ENCODE peak calls at places on chromosomes 12 and 14, in ten cellular contexts. O is HuH-7, T is HTR-8/SVneo, C is endothelial cell, X is ecto neural progenitor cell, S is nucleus accumbens, R is B cell, F is left colon, K is left ventricle myocardium inferior, Q is bronchial epithelial cell. H is an unnamed sample.

GRCh38 chr12:49832836-49833421 is 4.7 kb upstream of the NCKAP5L start:
- DNase-seq in O (no peak), T (no peak), C (no peak), X (no peak), S (no peak), R (no peak), F (no peak), K (no peak), Q (peak), H (peak)

GRCh38 chr14:63388766-63389431 is 70.2 kb upstream of the GPHB5 start:
- DNase-seq in O (peak), T (peak), C (peak), X (peak), S (peak), R (peak), F (peak), K (peak), Q (peak), H (peak)

GRCh38 chr12:132355742-132356681 is 26.6 kb upstream of the GALNT9 start:
- DNase-seq in O (no peak), T (no peak), C (no peak), X (no peak), S (no peak), R (no peak), F (no peak), K (no peak), Q (no peak), H (no peak)

GRCh38 chr14:91402278-91403068 is 15.1 kb downstream of the CCDC88C start:
- DNase-seq in O (no peak), T (no peak), C (no peak), X (no peak), S (no peak), R (no peak), F (no peak), K (no peak), Q (no peak), H (peak)

GRCh38 chr12:59634254-59634653 is 38.4 kb downstream of the SLC16A7 start:
- DNase-seq in O (no peak), T (no peak), C (no peak), X (no peak), S (no peak), R (no peak), F (no peak), K (no peak), Q (no peak), H (no peak)

GRCh38 chr14:30519961-30520360 is 39.0 kb upstream of the G2E3 start:
- DNase-seq in O (no peak), T (no peak), C (no peak), X (no peak), S (peak), R (no peak), F (no peak), K (no peak), Q (peak), H (no peak)

GRCh38 chr12:21764950-21765349 is 9.6 kb downstream of the KCNJ8 start:
- DNase-seq in O (no peak), T (no peak), C (no peak), X (no peak), S (no peak), R (no peak), F (no peak), K (no peak), Q (no peak), H (no peak)

GRCh38 chr14:89454971-89455370 is 37.9 kb upstream of the FOXN3 start:
- DNase-seq in O (no peak), T (no peak), C (no peak), X (no peak), S (no peak), R (no peak), F (no peak), K (no peak), Q (no peak), H (no peak)

GRCh38 chr12:124484067-124484466 is 83.3 kb downstream of the NCOR2 start:
- DNase-seq in O (no peak), T (no peak), C (no peak), X (no peak), S (no peak), R (no peak), F (no peak), K (no peak), Q (no peak), H (no peak)

GRCh38 chr12:76866726-76867125 is 12.1 kb downstream of the CSRP2 start:
- DNase-seq in O (no peak), T (no peak), C (no peak), X (peak), S (no peak), R (no peak), F (no peak), K (no peak), Q (no peak), H (no peak)

GRCh38 chr12:123069436-123070266 is 81.2 kb downstream of the PITPNM2 start:
- DNase-seq in O (peak), T (no peak), C (no peak), X (no peak), S (no peak), R (no peak), F (no peak), K (no peak), Q (no peak), H (no peak)

GRCh38 chr12:32566663-32567634 is 112.2 kb upstream of the DNM1L start:
- DNase-seq in O (no peak), T (no peak), C (no peak), X (no peak), S (no peak), R (no peak), F (peak), K (no peak), Q (no peak), H (no peak)

GRCh38 chr14:68367444-68368014 is 425.3 kb downstream of the ZFP36L1 start:
- DNase-seq in O (no peak), T (no peak), C (no peak), X (no peak), S (no peak), R (peak), F (no peak), K (no peak), Q (no peak), H (no peak)

H was measured in LoVo.